ENCODE peak calls at places on chromosomes 2 and 18, in seven cellular contexts. R is tibial artery; L is left lung; P is MM.1S; X is AG04450; Y is CD8-positive, alpha-beta T cell; U is ovary. D is an unnamed sample.

GRCh38 chr2:202377308-202377736 is 1.2 kb downstream of the BMPR2 start:
- DNase-seq in R (peak; percentile 46), L (peak; percentile 90), P (no peak), X (no peak), Y (no peak), U (peak; percentile 53), D (peak; percentile 75)

GRCh38 chr2:118853129-118853640 is 5.7 kb upstream of the EN1 start:
- DNase-seq in R (no peak), L (no peak), P (no peak), X (no peak), Y (no peak), U (no peak), D (peak; percentile 67)

GRCh38 chr2:54081574-54081973 is 33.8 kb upstream of the ACYP2 start:
- DNase-seq in R (no peak), L (no peak), P (peak; percentile 41), X (no peak), Y (no peak), U (no peak), D (no peak)

GRCh38 chr2:153388246-153388645 is 90.3 kb downstream of the RPRM start:
- DNase-seq in R (no peak), L (no peak), P (no peak), X (no peak), Y (no peak), U (no peak), D (no peak)

GRCh38 chr2:112216158-112216557 is 38.7 kb downstream of the ZC3H8 start:
- DNase-seq in R (no peak), L (no peak), P (no peak), X (no peak), Y (no peak), U (no peak), D (no peak)

GRCh38 chr2:131040661-131041401 is 52.4 kb downstream of the FAM168B start:
- DNase-seq in R (no peak), L (peak; percentile 69), P (no peak), X (no peak), Y (no peak), U (no peak), D (no peak)

GRCh38 chr2:21015281-21015645 is 28.6 kb downstream of the APOB start:
- DNase-seq in R (no peak), L (no peak), P (no peak), X (no peak), Y (no peak), U (no peak), D (no peak)

GRCh38 chr2:118855451-118856279 is 8.2 kb upstream of the EN1 start:
- DNase-seq in R (peak; percentile 77), L (peak; percentile 94), P (peak; percentile 84), X (peak; percentile 21), Y (peak; percentile 69), U (peak; percentile 83), D (peak; percentile 67)

GRCh38 chr2:26614205-26615128 is 26.7 kb downstream of the CIB4 start:
- DNase-seq in R (no peak), L (no peak), P (no peak), X (no peak), Y (no peak), U (no peak), D (no peak)

GRCh38 chr2:32863803-32864202 is 83.0 kb upstream of the LTBP1 start:
- DNase-seq in R (no peak), L (no peak), P (no peak), X (no peak), Y (no peak), U (no peak), D (no peak)

GRCh38 chr2:32864761-32865160 is 82.0 kb upstream of the LTBP1 start:
- DNase-seq in R (no peak), L (no peak), P (no peak), X (peak; percentile 82), Y (no peak), U (no peak), D (no peak)

GRCh38 chr2:32865399-32866068 is 81.2 kb upstream of the LTBP1 start:
- DNase-seq in R (no peak), L (no peak), P (no peak), X (peak; percentile 77), Y (no peak), U (no peak), D (no peak)

GRCh38 chr2:32863326-32863725 is 83.4 kb upstream of the LTBP1 start:
- DNase-seq in R (no peak), L (no peak), P (no peak), X (no peak), Y (no peak), U (no peak), D (no peak)

DNA sequence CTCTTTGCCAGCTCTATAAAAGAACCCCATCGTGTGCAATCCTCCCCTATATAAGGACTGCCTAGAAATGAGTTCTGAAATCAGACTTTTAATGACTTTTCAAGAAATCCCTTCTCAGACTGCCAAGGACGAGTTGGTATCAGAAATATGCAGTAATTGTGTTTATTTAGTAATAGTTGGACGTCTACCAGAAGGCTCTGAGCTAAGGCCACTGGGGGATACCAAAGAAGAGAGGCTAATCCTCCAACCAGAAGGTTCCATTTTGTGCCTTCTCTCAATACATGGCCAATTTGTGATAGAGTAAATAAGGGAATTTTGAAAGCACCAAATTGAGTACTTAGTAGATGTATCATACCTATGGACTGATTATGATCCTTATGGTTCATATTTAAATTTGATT is 82.4 kb upstream of the LTBP1 start:
- DNase-seq in R (no peak), L (no peak), P (no peak), X (no peak), Y (no peak), U (no peak), D (no peak)
- H3K27ac ChIP-seq in R (peak overlapping the region; percentile 51), L (no peak overlapping the region), P (no peak overlapping the region), X (peak overlapping the region; percentile 68), Y (no peak overlapping the region), U (no peak overlapping the region), D (no peak overlapping the region)

DNA sequence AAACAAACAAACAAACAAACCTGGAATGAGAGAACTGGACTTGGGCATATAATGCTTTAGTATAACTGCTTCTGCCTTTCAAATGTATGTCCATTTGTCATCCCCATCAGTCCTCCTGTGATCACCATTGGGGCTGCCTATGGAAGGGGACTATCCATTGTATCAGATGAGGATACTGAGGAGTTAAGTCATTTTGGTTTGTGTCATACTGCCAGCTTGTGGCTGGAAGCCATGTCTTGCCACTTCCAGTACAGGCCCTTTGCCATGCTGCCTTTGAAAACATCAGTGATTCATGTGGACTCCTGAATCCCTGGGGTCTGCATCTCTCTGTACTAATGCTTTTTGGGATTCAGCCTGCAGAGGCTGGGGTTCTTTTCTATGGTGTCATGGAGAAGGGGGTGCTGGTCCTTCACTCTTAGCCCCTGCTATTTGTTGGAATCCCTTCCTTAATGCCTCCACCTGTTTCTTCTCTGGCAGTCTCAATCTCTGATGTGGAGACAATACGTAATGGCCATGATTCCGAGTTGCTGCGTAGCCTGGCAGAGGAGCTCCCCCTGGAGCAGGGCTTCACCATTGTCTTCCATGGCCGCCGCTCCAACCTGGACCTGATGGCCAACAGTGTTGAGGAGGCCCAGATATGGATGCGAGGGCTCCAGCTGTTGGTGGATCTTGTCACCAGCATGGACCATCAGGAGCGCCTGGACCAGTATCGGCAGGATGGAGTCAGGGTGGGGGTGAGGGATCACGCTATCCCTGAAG is 10.6 kb downstream of the PLCD4 start:
- DNase-seq in R (no peak), L (peak; percentile 47), P (no peak), X (no peak), Y (no peak), U (no peak), D (no peak)
- H3K27ac ChIP-seq in R (no peak overlapping the region), L (no peak overlapping the region), P (no peak overlapping the region), X (no peak overlapping the region), Y (no peak overlapping the region), U (no peak overlapping the region), D (no peak overlapping the region)

DNA sequence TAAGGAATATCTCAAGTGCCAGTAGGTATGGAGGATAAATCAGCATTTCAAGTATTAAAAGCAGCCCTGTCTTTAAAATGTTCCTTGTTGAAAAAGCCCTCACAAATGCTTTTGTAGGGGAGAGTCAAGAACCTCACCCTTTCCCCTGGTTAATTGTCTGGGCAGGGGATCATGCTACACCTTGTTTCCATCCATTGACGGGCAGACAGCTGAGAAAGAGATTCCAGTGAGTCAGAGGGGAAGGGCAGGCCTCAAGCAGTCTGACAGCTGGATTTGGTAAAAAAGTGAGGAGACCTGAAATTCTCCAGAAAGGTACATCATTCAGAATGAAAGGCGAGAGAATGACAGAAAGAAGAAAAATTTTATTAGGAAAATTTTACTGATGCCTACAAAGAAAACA is 203.2 kb upstream of the CYP26B1 start:
- DNase-seq in R (no peak), L (no peak), P (no peak), X (no peak), Y (no peak), U (no peak), D (no peak)
- H3K27ac ChIP-seq in R (no peak overlapping the region), L (no peak overlapping the region), P (no peak overlapping the region), X (no peak overlapping the region), Y (no peak overlapping the region), U (no peak overlapping the region), D (no peak overlapping the region)

DNA sequence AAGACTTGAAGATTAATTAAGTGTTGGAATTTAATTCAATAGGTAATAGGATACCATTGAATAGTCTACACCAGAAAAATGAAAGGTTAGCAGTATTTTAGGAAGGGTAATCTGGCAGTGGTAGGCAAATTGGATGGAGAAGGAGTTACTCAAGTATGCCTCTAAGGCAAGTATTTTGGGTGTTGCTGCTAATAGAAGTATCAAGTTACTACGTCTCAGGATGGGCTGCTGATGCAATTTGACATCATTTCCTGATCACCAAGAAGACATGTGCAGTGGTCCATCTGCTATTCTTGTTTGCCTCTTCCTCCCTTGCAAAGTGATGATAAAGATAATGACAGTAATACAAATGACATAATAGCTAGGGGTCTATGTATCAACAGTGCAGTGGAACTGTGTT is 485.3 kb downstream of the TGIF1 start:
- DNase-seq in R (no peak), L (no peak), P (no peak), X (no peak), Y (no peak), U (no peak), D (no peak)
- H3K27ac ChIP-seq in R (no peak overlapping the region), L (no peak overlapping the region), P (no peak overlapping the region), X (no peak overlapping the region), Y (no peak overlapping the region), U (no peak overlapping the region), D (no peak overlapping the region)

DNA sequence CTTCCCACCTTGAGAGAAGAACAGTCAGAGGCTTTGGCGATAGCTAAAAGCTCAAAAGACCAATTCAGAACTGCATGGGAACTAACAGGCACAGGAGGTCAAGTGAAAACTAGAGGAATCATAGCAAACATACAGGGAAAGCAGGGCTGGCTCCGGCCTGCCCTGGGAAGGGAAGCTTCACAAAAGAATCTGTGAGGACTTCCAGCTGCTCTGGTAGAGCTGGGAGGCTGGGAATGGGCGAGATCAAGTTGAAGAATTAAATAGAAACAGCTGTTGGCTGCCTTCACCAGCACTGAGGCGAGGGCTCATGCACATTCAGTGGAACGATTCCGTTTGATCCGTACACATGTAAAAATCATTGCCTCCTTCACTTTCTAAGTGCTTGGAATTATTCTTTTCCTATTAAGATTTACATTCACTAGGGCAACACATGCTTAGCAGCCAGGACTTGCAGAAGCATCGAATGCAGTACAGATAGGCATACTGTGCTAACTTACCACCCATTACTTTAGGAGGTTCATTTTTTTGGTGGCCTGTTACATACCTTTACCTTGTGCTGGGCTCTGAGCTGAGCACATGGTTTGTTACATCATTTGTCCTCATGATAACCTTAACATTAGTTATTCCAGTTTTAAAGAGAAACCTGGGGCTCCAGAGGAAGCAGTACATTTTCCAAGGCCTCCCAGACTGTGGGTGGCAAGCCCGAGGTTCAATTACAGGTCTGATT is 125.4 kb upstream of the RNF152 start:
- DNase-seq in R (no peak), L (no peak), P (no peak), X (peak; percentile 94), Y (no peak), U (peak; percentile 76), D (no peak)
- H3K27ac ChIP-seq in R (peak overlapping the region; percentile 60), L (no peak overlapping the region), P (no peak overlapping the region), X (peak overlapping the region; percentile 85), Y (no peak overlapping the region), U (no peak overlapping the region), D (no peak overlapping the region)